ENCODE peak calls at places on chromosomes 16 and 17, in five cellular contexts. T is fibroblast of mammary gland; B is effector memory CD4-positive, alpha-beta T cell; F is fibroblast of pulmonary artery; Z is fibroblast of lung. N is an unnamed sample.

GRCh38 chr16:8867483-8868271 is 1.1 kb downstream of the CARHSP1 start:
- DNase-seq in T (no peak), B (no peak), F (no peak), Z (no peak), N (peak)

GRCh38 chr17:66468241-66469087 is 166.1 kb downstream of the PRKCA start:
- DNase-seq in T (no peak), B (no peak), F (peak), Z (peak), N (peak)

GRCh38 chr17:34762078-34762477 is 182.7 kb downstream of the TMEM132E start:
- DNase-seq in T (no peak), B (no peak), F (no peak), Z (no peak), N (no peak)

GRCh38 chr16:3909791-3910583 is 29.5 kb upstream of the CREBBP start:
- DNase-seq in T (no peak), B (no peak), F (no peak), Z (no peak), N (no peak)

GRCh38 chr16:74304164-74304834 is 7.7 kb downstream of the PSMD7 start:
- DNase-seq in T (peak), B (no peak), F (peak), Z (no peak), N (peak)

GRCh38 chr16:57091990-57092785 is at the start of gene CPNE2:
- DNase-seq in T (peak), B (no peak), F (peak), Z (peak), N (peak)

GRCh38 chr16:68370921-68371651 is 60.3 kb downstream of the PRMT7 start:
- DNase-seq in T (no peak), B (no peak), F (no peak), Z (no peak), N (no peak)

GRCh38 chr16:69329369-69330285 is 761 bp downstream of the PDF start:
- DNase-seq in T (no peak), B (peak), F (peak), Z (peak), N (peak)

GRCh38 chr17:44925731-44926697 is 10.7 kb upstream of the GFAP start:
- DNase-seq in T (no peak), B (no peak), F (no peak), Z (no peak), N (no peak)

GRCh38 chr17:34706029-34706428 is 126.6 kb downstream of the TMEM132E start:
- DNase-seq in T (peak), B (no peak), F (peak), Z (peak), N (peak)

GRCh38 chr17:63657776-63658175 is 35.6 kb downstream of the MAP3K3 start:
- DNase-seq in T (no peak), B (no peak), F (no peak), Z (no peak), N (no peak)

GRCh38 chr16:2190002-2190658 is 6.3 kb downstream of the CASKIN1 start:
- DNase-seq in T (no peak), B (no peak), F (no peak), Z (no peak), N (no peak)

GRCh38 chr17:58985265-58985810 is 121.3 kb downstream of the TRIM37 start:
- DNase-seq in T (no peak), B (no peak), F (no peak), Z (no peak), N (no peak)

GRCh38 chr16:52906271-52906670 is 146.4 kb downstream of the CHD9NB start:
- DNase-seq in T (no peak), B (no peak), F (no peak), Z (no peak), N (no peak)

GRCh38 chr17:68600881-68601564 is at the start of gene FAM20A:
- DNase-seq in T (no peak), B (no peak), F (no peak), Z (no peak), N (peak)
- H3K4me3 ChIP-seq in T (peak), B (peak), F (peak), Z (peak), N (peak)

GRCh38 chr17:8016632-8017424 is 14.4 kb downstream of the GUCY2D start:
- DNase-seq in T (peak), B (no peak), F (peak), Z (no peak), N (peak)
- H3K4me3 ChIP-seq in T (peak), B (peak), F (peak), Z (no peak), N (peak)

DNA sequence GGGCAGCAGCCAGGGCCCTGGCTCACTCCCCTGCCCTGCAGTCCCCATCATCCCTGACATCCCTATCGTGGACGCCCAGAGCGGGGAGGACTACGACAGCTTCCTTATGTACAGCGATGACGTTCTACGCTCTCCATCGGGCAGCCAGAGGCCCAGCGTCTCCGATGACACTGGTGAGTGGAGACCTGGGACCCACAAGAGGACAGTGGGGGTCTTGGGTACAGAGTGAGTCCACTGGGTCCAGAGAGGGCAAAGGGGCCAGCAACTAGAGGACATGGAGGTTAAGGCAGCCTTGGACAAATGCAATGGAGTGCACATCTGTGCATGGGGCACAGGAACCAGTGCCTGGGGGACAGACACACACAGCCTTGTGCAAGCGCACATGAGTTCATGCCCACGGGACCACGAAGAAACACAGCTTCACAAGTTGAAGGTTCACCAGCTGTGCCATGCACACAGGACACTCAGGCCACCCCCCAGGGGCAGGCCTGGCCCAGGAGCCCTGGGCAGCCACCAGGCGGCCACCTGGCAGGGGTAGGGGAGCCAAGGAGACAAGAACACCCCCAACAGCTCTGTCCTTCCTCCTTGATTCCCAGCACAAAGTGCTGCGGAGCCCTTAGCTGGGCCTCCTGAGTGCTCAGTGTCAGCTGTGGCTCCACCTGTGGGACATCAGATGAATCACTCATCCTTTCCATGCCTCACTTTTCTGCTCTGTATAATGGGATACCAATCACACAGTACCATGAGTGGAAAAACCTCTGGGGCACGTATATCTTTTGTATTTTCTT is 12.4 kb downstream of the GALK1 start:
- DNase-seq in T (no peak), B (no peak), F (no peak), Z (no peak), N (no peak)
- H3K4me3 ChIP-seq in T (no peak), B (peak), F (no peak), Z (no peak), N (no peak)

GRCh38 chr17:81094744-81095607 is 60.0 kb downstream of the BAIAP2 start:
- DNase-seq in T (peak), B (peak), F (peak), Z (peak), N (peak)

GRCh38 chr17:81095608-81095888 is 60.6 kb downstream of the BAIAP2 start:
- DNase-seq in T (no peak), B (no peak), F (no peak), Z (no peak), N (no peak)

GRCh38 chr17:81096741-81097133 is 61.8 kb downstream of the BAIAP2 start:
- DNase-seq in T (peak), B (no peak), F (peak), Z (no peak), N (peak)

GRCh38 chr17:81097943-81098308 is 63.0 kb downstream of the BAIAP2 start:
- DNase-seq in T (peak), B (no peak), F (no peak), Z (peak), N (peak)

GRCh38 chr17:81097134-81097942 is 62.4 kb downstream of the BAIAP2 start:
- DNase-seq in T (peak), B (peak), F (peak), Z (peak), N (peak)
- H3K4me3 ChIP-seq in T (peak), B (no peak), F (peak), Z (peak), N (peak)